ENCODE peak calls at places on chromosomes 3 and 15, in seven cellular contexts. One of them, this sample, is unnamed.

GRCh38 chr3:11482024-11482423 is 161.7 kb downstream of the VGLL4 start:
- DNase-seq in Panc1: no peak
- DNase-seq in tibial artery: peak; percentile 81
- DNase-seq in Peyer's patch: peak; percentile 24
- DNase-seq in thyroid gland: peak; percentile 35
- DNase-seq in naive thymus-derived CD4-positive, alpha-beta T cell: no peak
- DNase-seq in IMR-90: peak; percentile 54
- DNase-seq in this sample: no peak

GRCh38 chr15:82093774-82094211 is 48.0 kb upstream of the MEX3B start:
- DNase-seq in tibial artery: no peak
- DNase-seq in thyroid gland: no peak
- DNase-seq in Panc1: peak; percentile 27
- DNase-seq in naive thymus-derived CD4-positive, alpha-beta T cell: no peak
- DNase-seq in Peyer's patch: no peak
- DNase-seq in IMR-90: peak; percentile 97
- DNase-seq in this sample: peak; percentile 47

GRCh38 chr15:50698101-50698500 is 11.5 kb upstream of the TRPM7 start:
- DNase-seq in thyroid gland: no peak
- DNase-seq in IMR-90: no peak
- DNase-seq in Peyer's patch: no peak
- DNase-seq in tibial artery: no peak
- DNase-seq in naive thymus-derived CD4-positive, alpha-beta T cell: no peak
- DNase-seq in Panc1: no peak
- DNase-seq in this sample: no peak

GRCh38 chr15:63308947-63309346 is 31.5 kb downstream of the APH1B start:
- DNase-seq in thyroid gland: no peak
- DNase-seq in IMR-90: no peak
- DNase-seq in Panc1: no peak
- DNase-seq in Peyer's patch: no peak
- DNase-seq in naive thymus-derived CD4-positive, alpha-beta T cell: no peak
- DNase-seq in tibial artery: no peak
- DNase-seq in this sample: no peak

GRCh38 chr3:159953320-159953719 is 35.3 kb upstream of the IL12A start:
- DNase-seq in IMR-90: no peak
- DNase-seq in Panc1: no peak
- DNase-seq in Peyer's patch: no peak
- DNase-seq in naive thymus-derived CD4-positive, alpha-beta T cell: no peak
- DNase-seq in tibial artery: no peak
- DNase-seq in thyroid gland: no peak
- DNase-seq in this sample: no peak

GRCh38 chr15:23497710-23498111 is 50.7 kb upstream of the GOLGA6L2 start:
- DNase-seq in Panc1: peak; percentile 5
- DNase-seq in tibial artery: no peak
- DNase-seq in Peyer's patch: no peak
- DNase-seq in naive thymus-derived CD4-positive, alpha-beta T cell: no peak
- DNase-seq in IMR-90: no peak
- DNase-seq in thyroid gland: no peak
- DNase-seq in this sample: no peak

GRCh38 chr3:52606373-52607085 is 70.1 kb downstream of the UQCC5 start:
- DNase-seq in IMR-90: peak; percentile 41
- DNase-seq in Peyer's patch: no peak
- DNase-seq in naive thymus-derived CD4-positive, alpha-beta T cell: no peak
- DNase-seq in Panc1: peak; percentile 47
- DNase-seq in tibial artery: no peak
- DNase-seq in thyroid gland: peak; percentile 81
- DNase-seq in this sample: peak; percentile 72

GRCh38 chr15:64844576-64845140 is 2.9 kb downstream of the PLEKHO2 start:
- DNase-seq in IMR-90: no peak
- DNase-seq in thyroid gland: no peak
- DNase-seq in Peyer's patch: peak; percentile 52
- DNase-seq in naive thymus-derived CD4-positive, alpha-beta T cell: no peak
- DNase-seq in Panc1: no peak
- DNase-seq in tibial artery: no peak
- DNase-seq in this sample: no peak

GRCh38 chr3:71312461-71312860 is 271.1 kb downstream of the FOXP1 start:
- DNase-seq in IMR-90: no peak
- DNase-seq in Panc1: no peak
- DNase-seq in naive thymus-derived CD4-positive, alpha-beta T cell: no peak
- DNase-seq in tibial artery: no peak
- DNase-seq in thyroid gland: no peak
- DNase-seq in Peyer's patch: no peak
- DNase-seq in this sample: no peak

GRCh38 chr3:147937341-147937740 is 528.2 kb downstream of the ZIC1 start:
- DNase-seq in Peyer's patch: no peak
- DNase-seq in thyroid gland: no peak
- DNase-seq in Panc1: no peak
- DNase-seq in IMR-90: peak; percentile 49
- DNase-seq in naive thymus-derived CD4-positive, alpha-beta T cell: no peak
- DNase-seq in tibial artery: no peak
- DNase-seq in this sample: no peak

DNA sequence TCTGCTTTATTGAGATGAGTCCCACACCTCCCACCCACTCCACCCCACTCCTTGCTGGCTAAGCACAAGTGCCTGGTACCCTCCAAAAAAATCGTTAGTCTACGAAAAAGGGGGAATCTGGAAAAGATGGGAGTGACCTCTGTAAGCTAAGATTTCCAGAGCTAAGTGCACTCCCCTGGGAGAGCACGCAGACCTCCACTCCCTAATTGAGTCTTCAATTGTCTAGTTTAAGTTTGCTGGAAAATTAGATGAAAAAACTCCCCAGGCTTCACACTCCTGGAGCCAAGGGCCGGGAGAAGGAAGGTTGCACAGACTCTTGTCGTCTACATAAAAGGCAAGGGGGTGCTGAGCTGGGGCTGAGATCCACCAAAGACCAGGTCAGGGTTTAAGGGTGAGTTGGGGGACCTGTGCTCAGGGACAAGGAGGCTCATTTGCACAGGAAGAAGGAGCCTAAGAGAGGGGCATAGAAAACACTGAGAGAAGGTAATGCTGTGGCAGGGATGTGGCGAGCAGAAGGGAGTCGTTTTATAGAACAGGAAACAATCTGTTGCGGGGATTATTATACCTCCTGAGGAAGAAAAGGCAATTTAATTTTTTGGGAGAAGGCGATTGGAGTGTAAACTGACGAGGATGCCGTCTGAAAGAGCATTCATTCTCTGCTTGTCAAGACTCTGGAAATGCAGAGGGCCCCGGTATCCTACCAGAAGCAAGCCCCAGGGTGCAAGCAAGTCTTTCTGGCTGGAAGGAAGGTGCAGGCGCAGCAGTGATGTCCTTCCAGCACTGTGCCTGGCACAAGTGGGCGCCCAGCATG is 126.5 kb upstream of the DLG1 start:
- DNase-seq in naive thymus-derived CD4-positive, alpha-beta T cell: no peak
- DNase-seq in IMR-90: no peak
- DNase-seq in Panc1: no peak
- DNase-seq in thyroid gland: no peak
- DNase-seq in Peyer's patch: no peak
- DNase-seq in tibial artery: no peak
- DNase-seq in this sample: no peak
- H3K27me3 ChIP-seq in naive thymus-derived CD4-positive, alpha-beta T cell: no peaks in the 10 kb centered on the region
- H3K27me3 ChIP-seq in IMR-90: peaks cover 19% of the 10 kb centered on the region
- H3K27me3 ChIP-seq in Panc1: peaks cover 2% of the 10 kb centered on the region
- H3K27me3 ChIP-seq in thyroid gland: no peaks in the 10 kb centered on the region
- H3K27me3 ChIP-seq in Peyer's patch: no peaks in the 10 kb centered on the region
- H3K27me3 ChIP-seq in tibial artery: peaks cover 21% of the 10 kb centered on the region
- H3K27me3 ChIP-seq in this sample: no peaks in the 10 kb centered on the region

DNA sequence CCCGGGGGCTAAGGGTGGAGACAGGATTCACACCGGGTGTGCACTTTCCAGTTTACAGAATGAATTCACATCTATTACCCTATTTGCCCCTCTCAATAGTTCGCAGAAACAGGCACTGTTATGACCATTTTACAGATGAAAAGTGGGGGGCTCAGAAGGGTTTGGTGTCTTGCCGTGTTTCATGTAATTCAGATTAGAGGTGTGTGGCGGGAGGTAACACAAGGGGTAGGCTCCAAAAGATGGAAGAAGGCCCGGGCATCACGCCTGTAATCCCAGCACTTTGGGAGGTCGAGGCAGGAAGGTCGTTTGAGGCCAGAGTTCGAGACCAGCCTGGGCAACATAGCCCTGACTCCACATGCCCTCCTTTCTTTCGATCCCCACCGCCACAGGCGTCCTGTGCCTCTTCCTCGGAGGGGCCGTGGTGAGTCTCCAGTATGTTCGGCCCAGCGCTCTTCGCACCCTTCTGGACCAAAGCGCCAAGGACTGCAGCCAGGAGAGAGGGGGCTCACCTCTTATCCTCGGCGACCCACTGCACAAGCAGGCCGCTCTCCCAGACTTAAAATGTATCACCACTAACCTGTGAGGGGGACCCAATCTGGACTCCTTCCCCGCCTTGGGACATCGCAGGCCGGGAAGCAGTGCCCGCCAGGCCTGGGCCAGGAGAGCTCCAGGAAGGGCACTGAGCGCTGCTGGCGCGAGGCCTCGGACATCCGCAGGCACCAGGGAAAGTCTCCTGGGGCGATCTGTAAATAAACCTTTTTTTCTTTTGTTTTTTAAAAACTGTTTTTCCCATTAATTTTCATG is 3.4 kb downstream of the DUOXA2 start:
- DNase-seq in IMR-90: no peak
- DNase-seq in Panc1: no peak
- DNase-seq in thyroid gland: no peak
- DNase-seq in Peyer's patch: no peak
- DNase-seq in naive thymus-derived CD4-positive, alpha-beta T cell: no peak
- DNase-seq in tibial artery: no peak
- DNase-seq in this sample: no peak
- H3K4me3 ChIP-seq in IMR-90: no peak overlapping the region
- H3K4me3 ChIP-seq in Panc1: no peak overlapping the region
- H3K4me3 ChIP-seq in thyroid gland: no peak overlapping the region
- H3K4me3 ChIP-seq in Peyer's patch: peak overlapping the region; percentile 21
- H3K4me3 ChIP-seq in naive thymus-derived CD4-positive, alpha-beta T cell: peak overlapping the region; percentile 34
- H3K4me3 ChIP-seq in tibial artery: peak overlapping the region; percentile 36
- H3K4me3 ChIP-seq in this sample: no peak overlapping the region

DNA sequence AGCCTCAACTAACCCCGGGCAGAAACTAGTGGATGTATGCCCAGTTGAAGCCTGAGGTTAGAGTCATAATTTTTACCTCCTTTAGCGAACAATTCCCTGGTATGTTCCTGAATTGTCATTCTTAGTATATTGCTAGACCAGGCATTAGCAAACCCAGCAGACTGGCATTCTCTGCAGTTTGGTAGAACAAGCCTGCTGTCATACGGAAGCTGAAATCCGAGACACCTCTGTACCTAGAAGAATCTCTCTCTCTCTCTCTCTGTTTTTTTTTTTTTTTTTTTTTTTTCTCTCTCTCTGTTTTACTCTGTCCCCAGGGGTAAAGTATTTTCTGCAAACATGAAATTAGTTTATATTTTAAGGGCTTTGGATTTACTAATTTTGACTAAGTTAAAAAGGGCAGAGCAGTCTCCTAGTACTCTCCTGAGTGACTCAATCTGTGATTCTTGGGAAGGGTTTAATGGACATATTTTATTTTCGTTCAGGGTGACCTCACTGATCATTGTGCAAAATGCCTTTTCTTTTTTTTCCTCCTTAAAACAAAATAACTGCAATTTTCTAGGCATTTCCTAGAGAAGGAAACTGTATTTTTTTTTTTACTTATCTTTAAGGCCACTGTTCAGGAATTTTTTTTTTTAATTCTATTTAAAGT is 133.6 kb upstream of the ICE2 start:
- DNase-seq in thyroid gland: no peak
- DNase-seq in IMR-90: no peak
- DNase-seq in tibial artery: no peak
- DNase-seq in Panc1: no peak
- DNase-seq in naive thymus-derived CD4-positive, alpha-beta T cell: no peak
- DNase-seq in Peyer's patch: no peak
- DNase-seq in this sample: no peak
- H3K27me3 ChIP-seq in thyroid gland: no peaks in the 10 kb centered on the region
- H3K27me3 ChIP-seq in IMR-90: peaks cover 57% of the 10 kb centered on the region
- H3K27me3 ChIP-seq in tibial artery: no peaks in the 10 kb centered on the region
- H3K27me3 ChIP-seq in Panc1: peaks cover 32% of the 10 kb centered on the region
- H3K27me3 ChIP-seq in naive thymus-derived CD4-positive, alpha-beta T cell: no peaks in the 10 kb centered on the region
- H3K27me3 ChIP-seq in Peyer's patch: no peaks in the 10 kb centered on the region
- H3K27me3 ChIP-seq in this sample: peaks cover 7% of the 10 kb centered on the region

GRCh38 chr3:169268286-169268776 is 395.2 kb downstream of the MECOM start:
- DNase-seq in IMR-90: no peak
- DNase-seq in tibial artery: no peak
- DNase-seq in thyroid gland: no peak
- DNase-seq in naive thymus-derived CD4-positive, alpha-beta T cell: no peak
- DNase-seq in Peyer's patch: no peak
- DNase-seq in Panc1: no peak
- DNase-seq in this sample: no peak

GRCh38 chr3:169272533-169272932 is 391.0 kb downstream of the MECOM start:
- DNase-seq in Peyer's patch: no peak
- DNase-seq in Panc1: no peak
- DNase-seq in thyroid gland: no peak
- DNase-seq in tibial artery: no peak
- DNase-seq in naive thymus-derived CD4-positive, alpha-beta T cell: no peak
- DNase-seq in IMR-90: no peak
- DNase-seq in this sample: no peak

GRCh38 chr3:169266351-169266750 is 397.2 kb downstream of the MECOM start:
- DNase-seq in naive thymus-derived CD4-positive, alpha-beta T cell: no peak
- DNase-seq in tibial artery: no peak
- DNase-seq in IMR-90: no peak
- DNase-seq in Peyer's patch: no peak
- DNase-seq in Panc1: no peak
- DNase-seq in thyroid gland: no peak
- DNase-seq in this sample: no peak

GRCh38 chr3:169266986-169267385 is 396.5 kb downstream of the MECOM start:
- DNase-seq in naive thymus-derived CD4-positive, alpha-beta T cell: no peak
- DNase-seq in Panc1: no peak
- DNase-seq in thyroid gland: no peak
- DNase-seq in IMR-90: no peak
- DNase-seq in tibial artery: no peak
- DNase-seq in Peyer's patch: no peak
- DNase-seq in this sample: no peak

DNA sequence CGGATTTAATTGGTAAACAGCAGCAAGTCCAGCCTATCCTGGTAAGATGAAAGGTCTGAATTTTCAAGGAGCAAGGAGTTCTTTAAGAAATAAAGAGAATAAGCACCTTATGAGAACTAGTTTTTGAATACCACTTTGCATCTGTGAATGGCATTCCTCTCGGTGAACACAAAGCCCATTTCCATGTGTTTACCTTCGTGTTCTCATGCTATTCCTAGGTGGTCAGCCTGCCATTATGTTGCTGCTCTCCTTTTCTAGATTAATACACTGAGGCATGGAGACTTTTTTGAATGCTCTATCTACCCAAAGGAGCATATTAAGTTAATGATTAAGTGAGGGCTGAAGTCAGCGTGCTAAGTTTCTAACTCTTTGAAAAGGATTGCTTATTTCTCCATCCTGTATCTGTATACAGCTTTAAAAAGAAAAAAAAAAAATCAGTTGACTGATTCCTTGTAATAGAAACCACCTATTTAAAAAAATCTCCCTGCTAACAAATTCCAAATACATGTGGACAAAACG is 394.5 kb downstream of the MECOM start:
- DNase-seq in thyroid gland: no peak
- DNase-seq in IMR-90: no peak
- DNase-seq in tibial artery: no peak
- DNase-seq in Panc1: no peak
- DNase-seq in Peyer's patch: no peak
- DNase-seq in naive thymus-derived CD4-positive, alpha-beta T cell: no peak
- DNase-seq in this sample: no peak
- H3K4me3 ChIP-seq in thyroid gland: no peak overlapping the region
- H3K4me3 ChIP-seq in IMR-90: no peak overlapping the region
- H3K4me3 ChIP-seq in tibial artery: no peak overlapping the region
- H3K4me3 ChIP-seq in Panc1: no peak overlapping the region
- H3K4me3 ChIP-seq in Peyer's patch: peak overlapping the region; percentile 7
- H3K4me3 ChIP-seq in naive thymus-derived CD4-positive, alpha-beta T cell: no peak overlapping the region
- H3K4me3 ChIP-seq in this sample: no peak overlapping the region